ENCODE peak calls at places on chromosomes 3 and 15, in seven cellular contexts. Q, B, P, N, X, E and G are unnamed samples.

GRCh38 chr3:138946554-138947302 is at the start of the genes FOXL2 and FOXL2NB:
- DNase-seq in Q (peak; percentile 87), B (no peak), P (peak; percentile 40), N (no peak), X (no peak), E (no peak), G (no peak)

GRCh38 chr3:106963446-106963845 is 413.8 kb upstream of the CCDC54 start:
- DNase-seq in Q (no peak), B (peak; percentile 45), P (no peak), N (no peak), X (peak; percentile 70), E (no peak), G (no peak)

GRCh38 chr15:74928771-74929198 is 9.1 kb downstream of the COX5A start:
- DNase-seq in Q (no peak), B (no peak), P (no peak), N (no peak), X (no peak), E (no peak), G (no peak)

GRCh38 chr3:9130318-9131110 is 118.9 kb downstream of the SRGAP3 start:
- DNase-seq in Q (no peak), B (no peak), P (no peak), N (no peak), X (no peak), E (no peak), G (no peak)

GRCh38 chr3:106399208-106399607 is 530.4 kb upstream of the CBLB start:
- DNase-seq in Q (no peak), B (no peak), P (no peak), N (no peak), X (no peak), E (no peak), G (no peak)

GRCh38 chr15:60679256-60679655 is 200.3 kb upstream of the ICE2 start:
- DNase-seq in Q (no peak), B (no peak), P (no peak), N (no peak), X (no peak), E (no peak), G (no peak)

GRCh38 chr3:43766672-43767465 is 76.1 kb downstream of the ABHD5 start:
- DNase-seq in Q (no peak), B (peak; percentile 90), P (no peak), N (no peak), X (peak; percentile 34), E (no peak), G (no peak)

GRCh38 chr3:120614765-120615164 is 18.6 kb downstream of the NDUFB4 start:
- DNase-seq in Q (no peak), B (no peak), P (no peak), N (no peak), X (no peak), E (no peak), G (no peak)

GRCh38 chr3:129812589-129812988 is 80.9 kb downstream of the TMCC1 start:
- DNase-seq in Q (no peak), B (no peak), P (no peak), N (no peak), X (no peak), E (no peak), G (no peak)

GRCh38 chr15:69827751-69828150 is 270.0 kb downstream of the TLE3 start:
- DNase-seq in Q (no peak), B (no peak), P (no peak), N (no peak), X (no peak), E (no peak), G (no peak)

GRCh38 chr3:15989419-15989818 is 185.1 kb upstream of the GALNT15 start:
- DNase-seq in Q (no peak), B (peak; percentile 16), P (no peak), N (no peak), X (no peak), E (no peak), G (no peak)
- TF ChIP-seq CTCF in Q (peak; percentile 8), B (peak; percentile 56), P (no peak), N (no peak), X (peak; percentile 26), E (peak; percentile 46), G (no peak)

GRCh38 chr3:156680243-156680930 is 6.0 kb downstream of the TIPARP start:
- DNase-seq in Q (no peak), B (no peak), P (no peak), N (no peak), X (no peak), E (no peak), G (no peak)
- H3K4me3 ChIP-seq in Q (no peak overlapping the region), B (peak overlapping the region; percentile 3), P (no peak overlapping the region), N (no peak overlapping the region), X (no peak overlapping the region), E (no peak overlapping the region), G (peak overlapping the region; percentile 17)

GRCh38 chr15:28097656-28098359 is 1.3 kb downstream of the OCA2 start:
- DNase-seq in Q (no peak), B (no peak), P (no peak), N (no peak), X (no peak), E (no peak), G (no peak)

GRCh38 chr15:28098360-28098765 is 752 bp downstream of the OCA2 start:
- DNase-seq in Q (peak; percentile 67), B (no peak), P (no peak), N (no peak), X (no peak), E (no peak), G (no peak)

GRCh38 chr15:28096720-28097431 is 2.2 kb downstream of the OCA2 start:
- DNase-seq in Q (peak; percentile 88), B (no peak), P (no peak), N (no peak), X (no peak), E (no peak), G (no peak)

GRCh38 chr15:28094732-28095521 is 4.2 kb downstream of the OCA2 start:
- DNase-seq in Q (peak; percentile 95), B (peak; percentile 28), P (peak; percentile 73), N (peak; percentile 80), X (no peak), E (no peak), G (peak; percentile 47)

GRCh38 chr15:28096411-28096719 is 2.8 kb downstream of the OCA2 start:
- DNase-seq in Q (no peak), B (no peak), P (no peak), N (no peak), X (no peak), E (no peak), G (no peak)
- H3K27ac ChIP-seq in Q (peak overlapping the region; percentile 65), B (no peak overlapping the region), P (no peak overlapping the region), N (no peak overlapping the region), X (no peak overlapping the region), E (no peak overlapping the region), G (peak overlapping the region; percentile 58)

GRCh38 chr15:78396976-78397375 is 41.0 kb upstream of the IREB2 start:
- DNase-seq in Q (peak; percentile 59), B (peak; percentile 33), P (peak; percentile 87), N (peak; percentile 82), X (no peak), E (no peak), G (no peak)
- TF ChIP-seq CTCF in Q (peak; percentile 27), B (peak; percentile 55), P (peak; percentile 44), N (peak; percentile 47), X (peak; percentile 56), E (peak; percentile 25), G (peak; percentile 14)

GRCh38 chr3:194138098-194138474 is 2.1 kb downstream of the HES1 start:
- DNase-seq in Q (no peak), B (no peak), P (no peak), N (no peak), X (no peak), E (no peak), G (no peak)
- H3K4me3 ChIP-seq in Q (peak overlapping the region; percentile 58), B (peak overlapping the region; percentile 89), P (peak overlapping the region; percentile 29), N (peak overlapping the region; percentile 72), X (peak overlapping the region; percentile 94), E (peak overlapping the region; percentile 65), G (peak overlapping the region; percentile 16)

GRCh38 chr15:48555244-48555804 is 90.2 kb downstream of the FBN1 start:
- DNase-seq in Q (no peak), B (no peak), P (no peak), N (no peak), X (peak; percentile 96), E (no peak), G (no peak)

GRCh38 chr15:48556159-48556897 is 89.2 kb downstream of the FBN1 start:
- DNase-seq in Q (no peak), B (no peak), P (no peak), N (no peak), X (no peak), E (no peak), G (no peak)

GRCh38 chr15:48554112-48554511 is 91.4 kb downstream of the FBN1 start:
- DNase-seq in Q (no peak), B (no peak), P (no peak), N (no peak), X (no peak), E (no peak), G (no peak)

GRCh38 chr15:48550822-48551525 is 94.5 kb downstream of the FBN1 start:
- DNase-seq in Q (no peak), B (no peak), P (no peak), N (no peak), X (peak; percentile 56), E (no peak), G (no peak)

DNA sequence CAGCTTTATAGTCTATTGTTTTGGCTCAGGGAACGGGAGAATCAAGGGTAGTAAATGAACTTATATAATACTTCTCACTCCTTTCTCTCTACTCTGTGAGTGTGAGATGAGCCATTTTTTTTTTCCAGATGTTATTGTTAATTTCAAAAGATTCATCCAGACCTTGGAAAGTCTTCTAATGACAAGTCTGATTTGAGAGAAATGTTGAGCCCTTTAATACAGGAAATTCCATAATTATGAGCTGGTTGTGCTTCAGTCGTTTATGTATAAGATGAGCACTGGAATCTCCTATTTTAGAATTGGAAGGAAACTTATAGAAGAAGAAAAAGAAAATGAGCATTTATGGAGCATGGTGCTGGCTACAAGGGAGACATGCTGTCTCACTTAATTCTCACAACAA is 92.0 kb downstream of the FBN1 start:
- DNase-seq in Q (no peak), B (no peak), P (no peak), N (no peak), X (no peak), E (no peak), G (no peak)
- H3K27ac ChIP-seq in Q (no peak overlapping the region), B (no peak overlapping the region), P (no peak overlapping the region), N (no peak overlapping the region), X (peak overlapping the region; percentile 89), E (no peak overlapping the region), G (no peak overlapping the region)

GRCh38 chr3:47324278-47324865 is 41.6 kb downstream of the KLHL18 start:
- DNase-seq in Q (no peak), B (peak; percentile 90), P (peak; percentile 56), N (peak; percentile 32), X (peak; percentile 65), E (peak; percentile 50), G (no peak)
- TF ChIP-seq CTCF in Q (peak; percentile 48), B (peak; percentile 80), P (peak; percentile 47), N (peak; percentile 48), X (peak; percentile 85), E (peak; percentile 80), G (peak; percentile 73)

GRCh38 chr3:50609743-50610085 is 1.9 kb downstream of the CISH start:
- DNase-seq in Q (no peak), B (no peak), P (no peak), N (no peak), X (no peak), E (no peak), G (no peak)
- H3K4me3 ChIP-seq in Q (peak overlapping the region; percentile 81), B (no peak overlapping the region), P (no peak overlapping the region), N (peak overlapping the region; percentile 77), X (no peak overlapping the region), E (no peak overlapping the region), G (no peak overlapping the region)

GRCh38 chr3:156433138-156433537 is 121.8 kb downstream of the SSR3 start:
- DNase-seq in Q (no peak), B (no peak), P (no peak), N (no peak), X (peak; percentile 14), E (no peak), G (no peak)
- H3K27ac ChIP-seq in Q (no peak overlapping the region), B (no peak overlapping the region), P (no peak overlapping the region), N (no peak overlapping the region), X (no peak overlapping the region), E (no peak overlapping the region), G (no peak overlapping the region)